ENCODE peak calls at places on chromosomes 3 and 15, in seven cellular contexts. N, J, Y, T, E, A and Z are unnamed samples.

GRCh38 chr3:169624533-169624972 is 39.0 kb downstream of the MECOM start:
- DNase-seq in A (no peak), N (peak; percentile 26), J (no peak), T (no peak), E (no peak), Y (peak; percentile 44), Z (no peak)

GRCh38 chr15:66172339-66172980 is 81.1 kb downstream of the MEGF11 start:
- DNase-seq in N (no peak), A (no peak), J (no peak), T (no peak), Y (no peak), E (no peak), Z (no peak)

GRCh38 chr3:160100610-160101009 is 112.0 kb downstream of the IL12A start:
- DNase-seq in T (no peak), Y (no peak), A (no peak), E (no peak), N (no peak), J (no peak), Z (no peak)

GRCh38 chr3:149576071-149576564 is 81.7 kb downstream of the WWTR1 start:
- DNase-seq in J (no peak), Y (peak; percentile 98), E (peak; percentile 62), N (no peak), A (peak; percentile 99), T (peak; percentile 68), Z (peak; percentile 99)

GRCh38 chr3:21750831-21751391 is at the start of gene ZNF385D:
- DNase-seq in E (peak; percentile 17), Y (peak; percentile 73), J (peak; percentile 70), N (peak; percentile 80), A (peak; percentile 33), T (peak; percentile 70), Z (peak; percentile 51)

GRCh38 chr3:81713018-81713417 is 48.4 kb downstream of the GBE1 start:
- DNase-seq in Y (no peak), T (no peak), N (no peak), E (no peak), J (no peak), A (no peak), Z (no peak)

GRCh38 chr15:76285241-76285825 is 25.9 kb downstream of the ETFA start:
- DNase-seq in J (no peak), N (no peak), A (peak; percentile 1), E (no peak), Y (peak; percentile 44), T (no peak), Z (peak; percentile 5)

GRCh38 chr3:129028866-129029265 is 27.8 kb downstream of the EFCC1 start:
- DNase-seq in T (no peak), A (no peak), N (no peak), E (no peak), J (no peak), Y (no peak), Z (no peak)

GRCh38 chr15:58777107-58777506 is 6.0 kb downstream of the MINDY2 start:
- DNase-seq in N (no peak), A (no peak), Y (no peak), T (no peak), J (no peak), E (no peak), Z (no peak)

GRCh38 chr3:126135056-126135397 is 45.4 kb downstream of the ALDH1L1 start:
- DNase-seq in N (no peak), T (no peak), Y (no peak), A (no peak), E (peak; percentile 12), J (no peak), Z (no peak)

DNA sequence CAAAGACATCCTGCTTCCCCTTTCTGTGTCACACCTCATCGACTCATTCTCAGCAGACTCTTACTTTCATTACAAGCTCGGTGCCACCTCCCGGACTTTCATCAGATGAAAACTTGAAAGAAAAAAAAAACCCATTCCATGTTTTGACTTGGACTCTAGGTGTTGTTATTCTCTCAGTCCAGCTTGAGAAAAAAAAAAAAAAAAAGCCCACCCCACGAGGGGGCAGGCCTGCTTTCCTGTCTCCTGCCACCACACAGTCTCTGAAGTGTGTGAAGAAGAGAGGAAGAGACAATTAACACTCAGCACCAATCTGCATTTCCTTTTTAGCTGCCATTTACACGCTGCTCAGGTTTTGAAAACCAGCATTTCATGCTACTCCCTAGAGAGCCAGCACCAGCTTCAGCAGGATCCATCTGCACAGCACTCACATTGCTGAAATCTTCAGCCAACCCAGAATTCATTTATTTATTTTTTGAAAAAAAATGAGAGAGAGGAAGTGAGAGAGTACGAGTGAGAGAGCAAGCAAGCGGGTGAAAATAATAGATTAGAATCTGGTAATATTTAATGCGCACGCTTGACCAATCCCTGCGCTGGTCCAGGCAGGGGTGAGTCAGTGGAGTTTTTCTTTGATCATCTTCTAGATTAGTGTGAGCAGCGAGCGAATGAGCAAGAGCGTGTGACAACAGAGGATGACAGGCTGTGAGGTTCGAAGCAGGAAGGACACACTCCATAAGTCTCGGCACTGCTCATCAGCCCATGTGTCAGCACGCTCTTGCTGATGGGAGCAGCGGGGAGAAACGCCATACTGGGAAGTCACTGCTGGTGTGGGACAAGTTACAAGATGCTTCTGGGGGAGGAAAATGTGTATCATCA is 23.5 kb downstream of the ZNF80 start:
- DNase-seq in A (peak; percentile 78), Y (no peak), J (no peak), N (peak; percentile 27), E (no peak), T (no peak), Z (no peak)
- H3K4me1 ChIP-seq in A (no peaks in the 10 kb centered on the region), Y (no peaks in the 10 kb centered on the region), J (no peaks in the 10 kb centered on the region), N (no peaks in the 10 kb centered on the region), E (no peaks in the 10 kb centered on the region), T (peaks cover 19% of the 10 kb centered on the region), Z (no peaks in the 10 kb centered on the region)

GRCh38 chr3:64264491-64265109 is 39.3 kb upstream of the PRICKLE2 start:
- DNase-seq in E (no peak), A (peak; percentile 32), Y (peak; percentile 1), N (no peak), T (no peak), J (no peak), Z (no peak)

GRCh38 chr3:64259646-64260045 is 34.4 kb upstream of the PRICKLE2 start:
- DNase-seq in Y (no peak), T (no peak), A (no peak), E (no peak), J (no peak), N (no peak), Z (no peak)

GRCh38 chr3:64266065-64266874 is 41.0 kb upstream of the PRICKLE2 start:
- DNase-seq in N (no peak), Y (peak; percentile 56), A (peak; percentile 94), J (no peak), E (peak; percentile 61), T (no peak), Z (peak; percentile 89)

GRCh38 chr3:64260391-64260790 is 35.1 kb upstream of the PRICKLE2 start:
- DNase-seq in T (no peak), E (no peak), A (peak; percentile 66), Y (no peak), N (no peak), J (no peak), Z (no peak)

DNA sequence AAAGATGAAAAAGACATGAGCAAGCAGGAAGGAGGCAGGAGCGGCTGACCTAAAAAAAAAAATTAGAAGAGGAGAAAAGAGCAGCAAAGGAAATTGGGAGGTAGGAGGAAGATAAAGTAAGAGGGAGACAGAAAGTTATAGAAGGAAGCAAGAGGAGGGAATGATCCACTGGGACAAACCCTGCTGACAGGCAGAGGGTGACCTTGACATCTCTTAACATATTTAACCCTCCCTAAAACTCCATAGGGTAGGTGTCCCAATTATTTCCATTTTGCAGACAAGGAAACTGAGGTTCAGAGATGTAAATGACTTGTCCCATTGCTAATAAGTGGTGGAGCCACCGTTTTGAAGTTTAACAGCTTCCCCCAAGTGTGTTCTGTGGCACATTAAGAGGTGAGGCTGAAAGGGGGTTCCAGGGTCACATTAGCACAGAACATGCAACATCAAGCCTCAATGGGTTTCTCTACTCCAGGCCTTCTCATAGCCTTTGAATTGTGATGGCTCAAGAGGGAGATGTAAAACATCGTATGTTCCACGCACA is 37.4 kb upstream of the PRICKLE2 start:
- DNase-seq in N (no peak), A (no peak), E (no peak), J (no peak), Y (no peak), T (no peak), Z (no peak)
- TF ChIP-seq CTCF in N (no peak), A (no peak), E (no peak), J (no peak), Y (no peak), T (no peak), Z (peak; percentile 21)

GRCh38 chr3:161552984-161553383 is 56.4 kb downstream of the OTOL1 start:
- DNase-seq in J (no peak), A (no peak), T (no peak), N (no peak), Y (no peak), E (no peak), Z (no peak)
- H3K4me1 ChIP-seq in J (no peaks in the 10 kb centered on the region), A (no peaks in the 10 kb centered on the region), T (no peaks in the 10 kb centered on the region), N (no peaks in the 10 kb centered on the region), Y (peaks cover 29% of the 10 kb centered on the region), E (no peaks in the 10 kb centered on the region), Z (no peaks in the 10 kb centered on the region)

GRCh38 chr15:89654847-89655805 is at the start of gene KIF7:
- DNase-seq in N (no peak), T (no peak), A (peak; percentile 47), E (peak; percentile 59), Y (peak; percentile 62), J (no peak), Z (peak; percentile 19)
- TF ChIP-seq CTCF in N (no peak), T (no peak), A (no peak), E (no peak), Y (no peak), J (no peak), Z (no peak)

GRCh38 chr3:172102123-172102882 is 62.9 kb downstream of the FNDC3B start:
- DNase-seq in A (no peak), Y (no peak), N (no peak), T (no peak), E (no peak), J (no peak), Z (no peak)

GRCh38 chr3:172104471-172105072 is 65.2 kb downstream of the FNDC3B start:
- DNase-seq in Y (no peak), J (no peak), E (no peak), T (no peak), A (no peak), N (no peak), Z (peak; percentile 54)

GRCh38 chr3:172103724-172104123 is 64.3 kb downstream of the FNDC3B start:
- DNase-seq in T (no peak), A (peak; percentile 71), J (no peak), N (no peak), E (no peak), Y (no peak), Z (peak; percentile 82)

GRCh38 chr3:172101107-172101506 is 61.7 kb downstream of the FNDC3B start:
- DNase-seq in E (no peak), A (no peak), N (no peak), Y (no peak), J (no peak), T (no peak), Z (no peak)

GRCh38 chr3:172102883-172103310 is 63.5 kb downstream of the FNDC3B start:
- DNase-seq in A (no peak), N (no peak), Y (no peak), T (no peak), J (no peak), E (no peak), Z (peak; percentile 43)
- H3K4me1 ChIP-seq in A (peaks cover 16% of the 10 kb centered on the region), N (peaks cover 92% of the 10 kb centered on the region), Y (peaks cover 4% of the 10 kb centered on the region), T (peaks cover 99% of the 10 kb centered on the region), J (no peaks in the 10 kb centered on the region), E (peaks cover 10% of the 10 kb centered on the region), Z (peaks cover 59% of the 10 kb centered on the region)

GRCh38 chr3:53498993-53499641 is 4.7 kb downstream of the CACNA1D start:
- DNase-seq in Y (no peak), E (no peak), T (no peak), N (no peak), A (no peak), J (no peak), Z (no peak)
- TF ChIP-seq CTCF in Y (no peak), E (no peak), T (no peak), N (no peak), A (no peak), J (no peak), Z (no peak)